ENCODE peak calls at places on chromosome 9, in seven cellular contexts. O is dorsolateral prefrontal cortex; C is T-helper 17 cell; A is activated T-cell treated with anti-CD3 and anti-CD28 coated beads for 4 hours; N is mucosa of gallbladder; I is EL; U is stimulated activated CD4-positive, alpha-beta T cell treated with anti-CD3 and anti-CD28 coated beads, Interleukin-1b, Interleukin-23, amount 100 ng/mL, for 48 hours. L is an unnamed sample.

GRCh38 chr9:95815153-95815552 is 60.3 kb upstream of the ERCC6L2 start:
- DNase-seq in O (no peak), C (no peak), A (no peak), N (no peak), I (peak; percentile 61), U (no peak), L (no peak)

GRCh38 chr9:28004900-28005299 is 431.6 kb upstream of the C9orf72 start:
- DNase-seq in O (no peak), C (no peak), A (no peak), N (no peak), I (no peak), U (no peak), L (no peak)

GRCh38 chr9:35749515-35750255 is 598 bp downstream of the RGP1 start:
- DNase-seq in O (peak; percentile 38), C (peak; percentile 22), A (no peak), N (peak; percentile 25), I (no peak), U (peak; percentile 26), L (peak; percentile 58)

GRCh38 chr9:92658176-92658575 is 11.8 kb downstream of the IPPK start:
- DNase-seq in O (no peak), C (no peak), A (no peak), N (no peak), I (no peak), U (no peak), L (no peak)

GRCh38 chr9:94987731-94988130 is 261.2 kb downstream of the AOPEP start:
- DNase-seq in O (no peak), C (no peak), A (no peak), N (no peak), I (no peak), U (no peak), L (no peak)

GRCh38 chr9:69030851-69031645 is 4.5 kb upstream of the FXN start:
- DNase-seq in O (no peak), C (no peak), A (no peak), N (no peak), I (peak; percentile 33), U (no peak), L (no peak)

GRCh38 chr9:124208571-124208970 is 49.2 kb upstream of the NEK6 start:
- DNase-seq in O (no peak), C (no peak), A (no peak), N (no peak), I (no peak), U (peak; percentile 19), L (no peak)

GRCh38 chr9:21933281-21933680 is 60.9 kb downstream of the CDKN2A start:
- DNase-seq in O (no peak), C (no peak), A (no peak), N (no peak), I (no peak), U (no peak), L (peak; percentile 6)

GRCh38 chr9:33791117-33791516 is 4.2 kb upstream of the PRSS3 start:
- DNase-seq in O (no peak), C (no peak), A (no peak), N (no peak), I (peak; percentile 86), U (no peak), L (no peak)

GRCh38 chr9:123998970-123999621 is 12.5 kb upstream of the LHX2 start:
- DNase-seq in O (no peak), C (no peak), A (no peak), N (no peak), I (no peak), U (no peak), L (no peak)

GRCh38 chr9:93108301-93109041 is 12.5 kb downstream of the CARD19 start:
- DNase-seq in O (no peak), C (no peak), A (no peak), N (no peak), I (no peak), U (peak; percentile 65), L (no peak)

GRCh38 chr9:93081081-93081529 is 14.9 kb upstream of the CARD19 start:
- DNase-seq in O (no peak), C (no peak), A (no peak), N (no peak), I (no peak), U (no peak), L (no peak)